ENCODE peak calls at places on chromosomes 4 and X, in nine cellular contexts. H is natural killer cell, T is lower leg skin, C is WTC11, V is fibroblast of lung, S is GM23338, N is psoas muscle, G is thyroid gland, M is GM13976. W is an unnamed sample.

GRCh38 chr4:174304664-174305063 is 21.0 kb downstream of the CEP44 start:
- DNase-seq in H (no peak), T (no peak), C (no peak), V (no peak), S (no peak), N (no peak), G (no peak), M (no peak), W (no peak)

GRCh38 chrX:13029831-13030771 is 14.3 kb downstream of the FAM9C start:
- DNase-seq in H (no peak), T (no peak), C (peak; percentile 12), V (no peak), S (peak; percentile 31), N (no peak), G (no peak), M (no peak), W (no peak)

GRCh38 chr4:13659341-13660070 is 32.0 kb upstream of the BOD1L1 start:
- DNase-seq in H (no peak), T (no peak), C (no peak), V (no peak), S (no peak), N (no peak), G (no peak), M (no peak), W (no peak)

GRCh38 chr4:166165829-166166420 is 292.9 kb downstream of the TLL1 start:
- DNase-seq in H (no peak), T (no peak), C (no peak), V (peak; percentile 81), S (peak; percentile 81), N (no peak), G (peak; percentile 2), M (peak; percentile 36), W (peak; percentile 29)

GRCh38 chr4:86587016-86587713 is 7.0 kb upstream of the PTPN13 start:
- DNase-seq in H (no peak), T (no peak), C (no peak), V (no peak), S (no peak), N (no peak), G (peak; percentile 23), M (no peak), W (no peak)

GRCh38 chr4:11801466-11802446 is 373.1 kb upstream of the HS3ST1 start:
- DNase-seq in H (no peak), T (no peak), C (no peak), V (peak; percentile 1), S (no peak), N (no peak), G (no peak), M (no peak), W (no peak)

GRCh38 chrX:20143539-20143938 is 1.9 kb upstream of the EIF1AX start:
- DNase-seq in H (no peak), T (no peak), C (no peak), V (no peak), S (no peak), N (no peak), G (no peak), M (no peak), W (no peak)

GRCh38 chr4:12545845-12546244 is 938.3 kb downstream of the RAB28 start:
- DNase-seq in H (no peak), T (no peak), C (no peak), V (no peak), S (no peak), N (no peak), G (no peak), M (no peak), W (no peak)

GRCh38 chr4:173269280-173269679 is 64.9 kb downstream of the HMGB2 start:
- DNase-seq in H (no peak), T (no peak), C (no peak), V (no peak), S (no peak), N (no peak), G (no peak), M (no peak), W (no peak)

GRCh38 chrX:108696690-108697089 is 39.7 kb downstream of the IRS4 start:
- DNase-seq in H (no peak), T (no peak), C (no peak), V (peak; percentile 4), S (no peak), N (no peak), G (no peak), M (no peak), W (no peak)

GRCh38 chrX:108704839-108705238 is 31.5 kb downstream of the IRS4 start:
- DNase-seq in H (no peak), T (no peak), C (no peak), V (no peak), S (no peak), N (no peak), G (no peak), M (no peak), W (no peak)

GRCh38 chrX:108701633-108702032 is 34.7 kb downstream of the IRS4 start:
- DNase-seq in H (no peak), T (no peak), C (no peak), V (no peak), S (no peak), N (no peak), G (no peak), M (no peak), W (no peak)

GRCh38 chrX:108699368-108699767 is 37.0 kb downstream of the IRS4 start:
- DNase-seq in H (no peak), T (no peak), C (no peak), V (peak; percentile 35), S (peak; percentile 49), N (no peak), G (no peak), M (peak; percentile 3), W (no peak)
- TF ChIP-seq CTCF in H (no peak), T (no peak), C (no peak), V (peak; percentile 32), S (peak; percentile 57), N (peak; percentile 32), G (peak; percentile 19), M (peak; percentile 36), W (peak; percentile 45)

GRCh38 chrX:132022863-132023116 is 312 bp upstream of the STK26 start:
- DNase-seq in H (no peak), T (no peak), C (no peak), V (no peak), S (no peak), N (no peak), G (no peak), M (no peak), W (no peak)
- TF ChIP-seq CTCF in H (no peak), T (no peak), C (no peak), V (no peak), S (no peak), N (no peak), G (no peak), M (no peak), W (no peak)

DNA sequence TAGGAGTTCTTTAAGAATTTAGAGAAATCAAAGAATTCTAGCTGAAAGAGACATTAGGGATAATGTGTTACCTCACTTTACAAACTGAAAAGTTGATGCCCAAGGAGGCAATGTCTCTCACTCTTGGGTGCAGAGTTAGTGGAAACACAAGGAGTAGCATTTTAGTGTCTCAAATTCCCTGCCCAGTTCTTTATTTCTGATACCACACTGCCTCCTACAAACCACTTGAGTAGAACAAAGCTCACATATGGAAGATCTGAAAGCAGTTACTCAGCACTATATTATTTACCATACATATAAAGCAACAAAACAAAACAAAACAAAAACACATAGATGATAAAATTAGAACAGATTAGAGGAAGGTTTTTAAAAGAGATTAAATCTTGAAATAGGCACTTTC is 124.2 kb downstream of the REELD1 start:
- DNase-seq in H (no peak), T (no peak), C (no peak), V (peak; percentile 26), S (no peak), N (no peak), G (no peak), M (no peak), W (no peak)
- TF ChIP-seq CTCF in H (no peak), T (no peak), C (no peak), V (no peak), S (peak; percentile 22), N (no peak), G (no peak), M (peak; percentile 33), W (no peak)

GRCh38 chrX:76555816-76556215 is 128.3 kb downstream of the MAGEE1 start:
- DNase-seq in H (no peak), T (no peak), C (peak; percentile 58), V (peak; percentile 22), S (peak; percentile 70), N (no peak), G (no peak), M (peak; percentile 2), W (no peak)
- TF ChIP-seq CTCF in H (no peak), T (no peak), C (peak; percentile 37), V (no peak), S (peak; percentile 53), N (no peak), G (no peak), M (peak; percentile 15), W (no peak)

GRCh38 chr4:80498725-80499124 is 163.2 kb downstream of the CFAP299 start:
- DNase-seq in H (no peak), T (no peak), C (no peak), V (no peak), S (no peak), N (no peak), G (no peak), M (no peak), W (no peak)
- TF ChIP-seq CTCF in H (no peak), T (no peak), C (no peak), V (no peak), S (no peak), N (no peak), G (no peak), M (no peak), W (no peak)

GRCh38 chr4:141711211-141711610 is 74.8 kb downstream of the IL15 start:
- DNase-seq in H (no peak), T (no peak), C (no peak), V (peak; percentile 69), S (peak; percentile 43), N (no peak), G (peak; percentile 18), M (no peak), W (no peak)
- TF ChIP-seq CTCF in H (no peak), T (no peak), C (peak; percentile 22), V (peak; percentile 90), S (peak; percentile 59), N (peak; percentile 63), G (peak; percentile 47), M (peak; percentile 46), W (peak; percentile 79)

GRCh38 chr4:74133786-74134499 is 24.0 kb upstream of the MTHFD2L start:
- DNase-seq in H (no peak), T (peak; percentile 93), C (peak; percentile 80), V (peak; percentile 93), S (peak; percentile 87), N (peak; percentile 65), G (peak; percentile 76), M (peak; percentile 21), W (no peak)

DNA sequence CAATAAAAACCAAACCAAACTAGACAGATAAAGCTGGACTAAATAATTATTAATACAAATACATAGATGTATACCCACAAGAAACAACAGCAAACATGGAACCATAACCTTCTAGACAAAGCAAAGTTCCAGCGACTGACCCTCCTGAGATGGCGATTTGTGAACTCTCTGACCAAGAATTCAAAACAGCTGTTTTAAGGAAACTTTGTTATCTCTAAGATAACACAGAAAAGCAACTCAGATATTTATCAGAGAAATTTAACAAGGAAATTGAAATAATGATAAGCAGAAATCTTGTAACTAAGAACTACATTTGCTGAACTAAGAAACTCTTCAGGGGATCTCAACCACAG is 23.4 kb upstream of the MTHFD2L start:
- DNase-seq in H (no peak), T (no peak), C (no peak), V (no peak), S (no peak), N (no peak), G (no peak), M (no peak), W (no peak)
- TF ChIP-seq CTCF in H (no peak), T (no peak), C (no peak), V (no peak), S (no peak), N (no peak), G (no peak), M (no peak), W (no peak)

W was measured in epithelial cell of proximal tubule.